ENCODE peak calls at places on chromosome 16, in eight cellular contexts. L is hepatocyte; N is tibial nerve; Y is mucosa of descending colon; V is Peyer's patch; F is CD8-positive, alpha-beta memory T cell; B is A549; Z is trophoblast cell. U is an unnamed sample. For H3K4me1, the result is how much of the 10 kb centered on the place peaks cover.

GRCh38 chr16:58487566-58488351 is 12.2 kb upstream of the NDRG4 start:
- DNase-seq in B (peak), F (peak), Z (peak), L (peak), N (peak), Y (peak), V (peak), U (peak)

GRCh38 chr16:16120044-16120381 is 103.3 kb downstream of the ABCC6 start:
- DNase-seq in Y (peak), L (no peak), N (no peak), B (no peak), V (no peak), Z (no peak), F (no peak), U (no peak)

GRCh38 chr16:16150117-16150877 is 73.0 kb downstream of the ABCC6 start:
- DNase-seq in V (no peak), F (no peak), B (no peak), Z (no peak), L (peak), Y (peak), N (no peak), U (peak)

GRCh38 chr16:64962786-64963185 is 159.1 kb downstream of the CDH11 start:
- DNase-seq in B (no peak), F (no peak), N (no peak), V (no peak), Y (no peak), Z (no peak), L (no peak), U (no peak)

GRCh38 chr16:84414789-84415326 is 46.5 kb downstream of the ATP2C2 start:
- DNase-seq in B (no peak), L (no peak), V (no peak), N (no peak), Z (no peak), F (no peak), Y (no peak), U (no peak)

GRCh38 chr16:72723781-72724180 is 324.1 kb downstream of the ZFHX3 start:
- DNase-seq in V (no peak), L (no peak), N (no peak), Y (no peak), F (no peak), B (no peak), Z (no peak), U (no peak)

GRCh38 chr16:74898667-74899066 is 86.3 kb downstream of the WDR59 start:
- DNase-seq in Y (no peak), B (no peak), L (no peak), N (no peak), F (no peak), V (no peak), Z (no peak), U (no peak)

GRCh38 chr16:75660726-75661302 is 13.2 kb downstream of the TERF2IP start:
- DNase-seq in N (no peak), Y (no peak), F (no peak), V (no peak), L (no peak), Z (no peak), B (no peak), U (no peak)

GRCh38 chr16:87414251-87414680 is 22.1 kb downstream of the MAP1LC3B start:
- DNase-seq in Z (no peak), Y (no peak), B (no peak), V (no peak), L (no peak), F (no peak), N (no peak), U (no peak)

GRCh38 chr16:51994597-51994996 is 552.3 kb downstream of the TOX3 start:
- DNase-seq in N (no peak), F (no peak), V (no peak), B (no peak), Y (peak), L (peak), Z (peak), U (no peak)

GRCh38 chr16:88713568-88714419 is 7.5 kb downstream of the CTU2 start:
- DNase-seq in B (no peak), L (no peak), Z (peak), N (no peak), F (no peak), V (no peak), Y (no peak), U (no peak)

DNA sequence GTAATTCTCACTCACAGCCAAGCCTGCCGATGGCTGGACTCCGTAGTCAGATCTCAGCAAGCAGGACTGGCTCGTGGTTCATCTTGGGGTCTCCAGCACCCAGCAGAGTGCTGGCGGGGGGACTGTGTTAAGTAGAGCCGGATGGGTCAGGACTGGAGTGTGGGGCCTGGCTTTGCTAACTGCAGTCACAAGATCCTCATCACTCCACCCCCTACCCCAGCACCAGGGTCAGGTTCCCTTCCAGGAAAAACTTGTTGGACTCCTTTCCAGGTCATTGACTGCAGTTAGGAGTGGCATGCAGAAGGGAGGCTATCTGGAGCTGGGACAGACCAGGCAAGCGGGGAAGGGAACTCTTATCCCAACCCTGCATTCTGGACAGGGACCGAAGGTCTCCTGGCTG is 6.0 kb downstream of the CIITA start:
- DNase-seq in Z (no peak), V (no peak), L (no peak), F (no peak), Y (no peak), N (no peak), B (no peak), U (no peak)
- H3K4me1 ChIP-seq in Z (under half), V (under half), L (under half), F (under half), Y (under half), N (under half), B (under half), U (under half)

DNA sequence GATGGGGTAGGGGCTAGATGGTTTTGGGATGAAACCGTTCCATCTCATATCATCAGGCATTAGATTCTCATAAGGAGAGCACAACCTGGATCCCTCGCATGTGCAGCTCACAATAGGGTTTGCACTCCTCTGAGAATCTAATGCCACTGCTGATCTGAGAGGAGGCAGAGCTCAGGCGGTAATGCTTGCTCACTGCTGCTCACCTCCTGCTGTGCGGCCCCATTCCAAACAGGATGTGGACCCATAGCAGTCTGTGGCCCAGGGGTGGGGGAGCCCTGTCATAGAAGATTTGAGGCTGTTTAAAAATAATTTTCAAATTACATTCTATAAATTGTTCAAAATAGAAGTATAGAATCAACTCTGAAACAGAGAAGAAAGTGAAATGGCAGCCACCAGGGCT is 50.8 kb downstream of the PHKB start:
- DNase-seq in B (no peak), F (no peak), V (no peak), L (no peak), Z (no peak), Y (no peak), N (no peak), U (peak)
- H3K4me1 ChIP-seq in B (under half), F (under half), V (under half), L (under half), Z (under half), Y (under half), N (under half), U (under half)

GRCh38 chr16:2520784-2521577 is 810 bp downstream of the AMDHD2 start:
- DNase-seq in B (no peak), V (peak), Z (peak), F (peak), Y (no peak), N (no peak), L (peak), U (peak)

GRCh38 chr16:2520097-2520783 is at the start of gene AMDHD2:
- DNase-seq in V (peak), L (peak), Y (peak), N (peak), Z (peak), F (peak), B (peak), U (peak)

GRCh38 chr16:2518823-2519710 is 1.1 kb upstream of the AMDHD2 start:
- DNase-seq in Z (no peak), Y (no peak), N (no peak), B (no peak), F (no peak), L (no peak), V (no peak), U (no peak)

GRCh38 chr16:2517954-2518605 is 2.1 kb upstream of the AMDHD2 start:
- DNase-seq in N (no peak), B (no peak), Y (no peak), V (no peak), F (no peak), Z (no peak), L (no peak), U (no peak)

GRCh38 chr16:2519711-2520080 is 475 bp upstream of the AMDHD2 start:
- DNase-seq in N (no peak), Y (no peak), V (no peak), Z (no peak), L (no peak), B (no peak), F (no peak), U (no peak)
- H3K4me1 ChIP-seq in N (half or more), Y (half or more), V (under half), Z (under half), L (under half), B (under half), F (half or more), U (under half)

DNA sequence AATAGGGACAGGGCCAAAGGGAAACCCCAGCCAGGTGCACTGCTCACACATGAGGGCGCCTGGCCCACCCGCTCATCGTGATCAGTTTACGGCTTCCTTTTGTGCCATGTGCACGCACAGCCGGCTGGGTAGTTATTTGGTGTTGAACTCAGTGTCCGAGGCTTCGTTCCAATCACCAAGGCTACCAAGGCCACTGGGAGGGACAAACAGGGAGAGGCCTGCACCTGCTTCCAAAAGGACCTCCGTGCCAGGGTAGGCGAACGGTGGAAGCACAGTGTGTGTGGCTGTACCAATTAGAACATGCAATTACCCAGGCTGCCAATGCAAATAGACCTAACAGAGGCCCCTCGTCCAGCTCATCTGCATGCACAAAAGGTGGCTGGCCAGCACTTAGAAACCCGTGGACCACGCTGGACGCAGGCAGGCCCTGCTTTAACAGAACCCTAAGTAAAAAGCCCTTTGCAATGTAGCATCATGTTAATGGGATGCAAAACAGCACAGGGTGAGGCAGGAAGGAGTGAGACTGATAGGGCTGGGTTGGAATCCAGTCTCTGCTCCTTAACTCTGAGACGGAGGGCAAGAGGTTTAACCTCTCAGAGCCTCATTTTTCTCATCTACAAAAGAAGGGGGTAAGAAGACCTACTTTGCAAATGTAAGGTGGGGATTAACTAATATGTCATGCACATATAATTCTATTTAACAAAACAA is 204.0 kb downstream of the XYLT1 start:
- DNase-seq in V (no peak), F (no peak), N (no peak), Z (no peak), L (no peak), Y (peak), B (no peak), U (no peak)
- H3K4me1 ChIP-seq in V (under half), F (under half), N (under half), Z (under half), L (under half), Y (under half), B (under half), U (under half)

DNA sequence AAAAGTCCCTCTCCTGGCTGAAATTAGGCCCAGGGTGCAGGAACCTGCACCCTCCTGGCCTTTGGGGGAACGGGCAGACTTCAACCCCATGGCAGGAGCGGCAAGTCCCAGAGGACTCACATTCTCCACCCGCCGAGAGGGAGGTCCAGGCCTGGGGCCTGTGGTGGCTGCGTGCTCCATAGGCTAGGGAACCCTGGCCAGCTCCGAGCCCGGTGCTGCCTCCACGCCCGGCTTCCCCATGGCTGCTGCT is 130 bp downstream of the CCDC78 start:
- DNase-seq in N (no peak), L (no peak), Z (no peak), V (no peak), Y (no peak), B (no peak), F (no peak), U (no peak)
- H3K4me1 ChIP-seq in N (under half), L (under half), Z (under half), V (under half), Y (under half), B (under half), F (under half), U (under half)

U was measured in endodermal cell.